ENCODE peak calls at places on chromosomes 3 and 15, in eight cellular contexts. One of them, this sample, is unnamed.

GRCh38 chr15:66023322-66023972 is 154.2 kb downstream of the RAB11A start:
- DNase-seq in H54: no peak
- DNase-seq in head of caudate nucleus: peak; percentile 49
- DNase-seq in GM03348: no peak
- DNase-seq in uterus: no peak
- DNase-seq in aorta: no peak
- DNase-seq in T1000: no peak
- DNase-seq in neuronal stem cell: no peak
- DNase-seq in this sample: no peak

GRCh38 chr3:100927775-100928174 is 65.4 kb downstream of the ABI3BP start:
- DNase-seq in H54: no peak
- DNase-seq in head of caudate nucleus: no peak
- DNase-seq in GM03348: no peak
- DNase-seq in uterus: no peak
- DNase-seq in aorta: no peak
- DNase-seq in T1000: no peak
- DNase-seq in neuronal stem cell: no peak
- DNase-seq in this sample: no peak

GRCh38 chr3:71510485-71510884 is 73.0 kb downstream of the FOXP1 start:
- DNase-seq in H54: no peak
- DNase-seq in head of caudate nucleus: no peak
- DNase-seq in GM03348: peak; percentile 55
- DNase-seq in uterus: no peak
- DNase-seq in aorta: peak; percentile 52
- DNase-seq in T1000: no peak
- DNase-seq in neuronal stem cell: no peak
- DNase-seq in this sample: no peak

GRCh38 chr15:67458449-67458848 is 62.5 kb upstream of the C15orf61 start:
- DNase-seq in H54: no peak
- DNase-seq in head of caudate nucleus: no peak
- DNase-seq in GM03348: no peak
- DNase-seq in uterus: no peak
- DNase-seq in aorta: no peak
- DNase-seq in T1000: no peak
- DNase-seq in neuronal stem cell: no peak
- DNase-seq in this sample: peak; percentile 55

GRCh38 chr15:44207643-44208042 is 12.6 kb upstream of the FRMD5 start:
- DNase-seq in H54: peak; percentile 39
- DNase-seq in head of caudate nucleus: no peak
- DNase-seq in GM03348: peak; percentile 70
- DNase-seq in uterus: no peak
- DNase-seq in aorta: no peak
- DNase-seq in T1000: no peak
- DNase-seq in neuronal stem cell: no peak
- DNase-seq in this sample: no peak

GRCh38 chr3:15556512-15556911 is 35.0 kb upstream of the COLQ start:
- DNase-seq in H54: no peak
- DNase-seq in head of caudate nucleus: no peak
- DNase-seq in GM03348: no peak
- DNase-seq in uterus: no peak
- DNase-seq in aorta: no peak
- DNase-seq in T1000: no peak
- DNase-seq in neuronal stem cell: no peak
- DNase-seq in this sample: no peak

GRCh38 chr15:100596792-100597191 is 5.2 kb downstream of the LINS1 start:
- DNase-seq in H54: no peak
- DNase-seq in head of caudate nucleus: peak; percentile 12
- DNase-seq in GM03348: no peak
- DNase-seq in uterus: no peak
- DNase-seq in aorta: peak; percentile 48
- DNase-seq in T1000: no peak
- DNase-seq in neuronal stem cell: no peak
- DNase-seq in this sample: no peak

GRCh38 chr15:34610388-34610787 is 26.9 kb upstream of the GOLGA8B start:
- DNase-seq in H54: no peak
- DNase-seq in head of caudate nucleus: no peak
- DNase-seq in GM03348: peak; percentile 9
- DNase-seq in uterus: no peak
- DNase-seq in aorta: no peak
- DNase-seq in T1000: no peak
- DNase-seq in neuronal stem cell: no peak
- DNase-seq in this sample: no peak

GRCh38 chr3:27544372-27544865 is 60.2 kb upstream of the SLC4A7 start:
- DNase-seq in H54: no peak
- DNase-seq in head of caudate nucleus: no peak
- DNase-seq in GM03348: peak; percentile 55
- DNase-seq in uterus: no peak
- DNase-seq in aorta: no peak
- DNase-seq in T1000: no peak
- DNase-seq in neuronal stem cell: no peak
- DNase-seq in this sample: no peak

GRCh38 chr15:25184356-25185155 is 229.8 kb downstream of the SNRPN start:
- DNase-seq in H54: no peak
- DNase-seq in head of caudate nucleus: no peak
- DNase-seq in GM03348: no peak
- DNase-seq in uterus: no peak
- DNase-seq in aorta: peak; percentile 18
- DNase-seq in T1000: no peak
- DNase-seq in neuronal stem cell: no peak
- DNase-seq in this sample: no peak

GRCh38 chr3:158761350-158761749 is 29.1 kb upstream of the RARRES1 start:
- DNase-seq in H54: no peak
- DNase-seq in head of caudate nucleus: no peak
- DNase-seq in GM03348: no peak
- DNase-seq in uterus: no peak
- DNase-seq in aorta: no peak
- DNase-seq in T1000: no peak
- DNase-seq in neuronal stem cell: no peak
- DNase-seq in this sample: no peak

GRCh38 chr3:46228259-46229222 is 13.7 kb upstream of the CCR3 start:
- DNase-seq in H54: no peak
- DNase-seq in head of caudate nucleus: no peak
- DNase-seq in GM03348: peak; percentile 20
- DNase-seq in uterus: no peak
- DNase-seq in aorta: no peak
- DNase-seq in T1000: peak; percentile 25
- DNase-seq in neuronal stem cell: no peak
- DNase-seq in this sample: no peak

GRCh38 chr3:31290046-31290445 is 242.7 kb upstream of the STT3B start:
- DNase-seq in H54: no peak
- DNase-seq in head of caudate nucleus: no peak
- DNase-seq in GM03348: no peak
- DNase-seq in uterus: no peak
- DNase-seq in aorta: no peak
- DNase-seq in T1000: no peak
- DNase-seq in neuronal stem cell: no peak
- DNase-seq in this sample: no peak

GRCh38 chr3:12388185-12388584 is 96.1 kb upstream of the TSEN2 start:
- DNase-seq in H54: no peak
- DNase-seq in head of caudate nucleus: no peak
- DNase-seq in GM03348: no peak
- DNase-seq in uterus: no peak
- DNase-seq in aorta: no peak
- DNase-seq in T1000: no peak
- DNase-seq in neuronal stem cell: no peak
- DNase-seq in this sample: no peak

GRCh38 chr15:55873024-55873745 is 120.2 kb downstream of the NEDD4 start:
- DNase-seq in H54: no peak
- DNase-seq in head of caudate nucleus: no peak
- DNase-seq in GM03348: no peak
- DNase-seq in uterus: no peak
- DNase-seq in aorta: no peak
- DNase-seq in T1000: no peak
- DNase-seq in neuronal stem cell: no peak
- DNase-seq in this sample: peak; percentile 13

GRCh38 chr3:138359549-138360271 is 11.3 kb downstream of the MRAS start:
- DNase-seq in H54: no peak
- DNase-seq in head of caudate nucleus: no peak
- DNase-seq in GM03348: no peak
- DNase-seq in uterus: no peak
- DNase-seq in aorta: no peak
- DNase-seq in T1000: no peak
- DNase-seq in neuronal stem cell: no peak
- DNase-seq in this sample: no peak

GRCh38 chr3:153626158-153626557 is 464.1 kb downstream of the RAP2B start:
- DNase-seq in H54: no peak
- DNase-seq in head of caudate nucleus: no peak
- DNase-seq in GM03348: no peak
- DNase-seq in uterus: no peak
- DNase-seq in aorta: no peak
- DNase-seq in T1000: no peak
- DNase-seq in neuronal stem cell: no peak
- DNase-seq in this sample: no peak

GRCh38 chr3:15271785-15272381 is 60.5 kb downstream of the SH3BP5 start:
- DNase-seq in H54: no peak
- DNase-seq in head of caudate nucleus: no peak
- DNase-seq in GM03348: no peak
- DNase-seq in uterus: peak; percentile 28
- DNase-seq in aorta: peak; percentile 83
- DNase-seq in T1000: no peak
- DNase-seq in neuronal stem cell: no peak
- DNase-seq in this sample: peak; percentile 88

GRCh38 chr3:147380996-147381376 is 25.4 kb downstream of the ZIC4 start:
- DNase-seq in H54: no peak
- DNase-seq in head of caudate nucleus: no peak
- DNase-seq in GM03348: no peak
- DNase-seq in uterus: no peak
- DNase-seq in aorta: no peak
- DNase-seq in T1000: no peak
- DNase-seq in neuronal stem cell: no peak
- DNase-seq in this sample: no peak

GRCh38 chr3:190534986-190535385 is 21.1 kb downstream of the IL1RAP start:
- DNase-seq in H54: no peak
- DNase-seq in head of caudate nucleus: no peak
- DNase-seq in GM03348: no peak
- DNase-seq in uterus: no peak
- DNase-seq in aorta: no peak
- DNase-seq in T1000: no peak
- DNase-seq in neuronal stem cell: no peak
- DNase-seq in this sample: no peak

GRCh38 chr15:98381446-98381845 is 266.9 kb upstream of the IGF1R start:
- DNase-seq in H54: no peak
- DNase-seq in head of caudate nucleus: no peak
- DNase-seq in GM03348: no peak
- DNase-seq in uterus: no peak
- DNase-seq in aorta: no peak
- DNase-seq in T1000: no peak
- DNase-seq in neuronal stem cell: no peak
- DNase-seq in this sample: no peak

GRCh38 chr15:76208786-76209424 is 102.4 kb downstream of the ETFA start:
- DNase-seq in H54: no peak
- DNase-seq in head of caudate nucleus: no peak
- DNase-seq in GM03348: no peak
- DNase-seq in uterus: no peak
- DNase-seq in aorta: no peak
- DNase-seq in T1000: no peak
- DNase-seq in neuronal stem cell: no peak
- DNase-seq in this sample: no peak

GRCh38 chr3:58116161-58116955 is 94.4 kb downstream of the DNASE1L3 start:
- DNase-seq in H54: no peak
- DNase-seq in head of caudate nucleus: no peak
- DNase-seq in GM03348: no peak
- DNase-seq in uterus: no peak
- DNase-seq in aorta: no peak
- DNase-seq in T1000: no peak
- DNase-seq in neuronal stem cell: no peak
- DNase-seq in this sample: no peak

GRCh38 chr3:17901893-17902292 is 159.5 kb upstream of the TBC1D5 start:
- DNase-seq in H54: no peak
- DNase-seq in head of caudate nucleus: no peak
- DNase-seq in GM03348: no peak
- DNase-seq in uterus: no peak
- DNase-seq in aorta: no peak
- DNase-seq in T1000: no peak
- DNase-seq in neuronal stem cell: no peak
- DNase-seq in this sample: no peak

GRCh38 chr15:97350813-97351212 is 609.7 kb upstream of the ARRDC4 start:
- DNase-seq in H54: no peak
- DNase-seq in head of caudate nucleus: no peak
- DNase-seq in GM03348: no peak
- DNase-seq in uterus: no peak
- DNase-seq in aorta: no peak
- DNase-seq in T1000: no peak
- DNase-seq in neuronal stem cell: no peak
- DNase-seq in this sample: no peak

GRCh38 chr3:39181408-39182335 is 10.7 kb downstream of the XIRP1 start:
- DNase-seq in H54: no peak
- DNase-seq in head of caudate nucleus: no peak
- DNase-seq in GM03348: no peak
- DNase-seq in uterus: no peak
- DNase-seq in aorta: no peak
- DNase-seq in T1000: no peak
- DNase-seq in neuronal stem cell: no peak
- DNase-seq in this sample: no peak

GRCh38 chr15:96774216-96774615 is 443.7 kb downstream of the NR2F2 start:
- DNase-seq in H54: no peak
- DNase-seq in head of caudate nucleus: no peak
- DNase-seq in GM03348: no peak
- DNase-seq in uterus: no peak
- DNase-seq in aorta: no peak
- DNase-seq in T1000: no peak
- DNase-seq in neuronal stem cell: no peak
- DNase-seq in this sample: no peak

GRCh38 chr3:149670742-149671492 is 13.1 kb upstream of the WWTR1 start:
- DNase-seq in H54: no peak
- DNase-seq in head of caudate nucleus: no peak
- DNase-seq in GM03348: no peak
- DNase-seq in uterus: peak; percentile 31
- DNase-seq in aorta: no peak
- DNase-seq in T1000: no peak
- DNase-seq in neuronal stem cell: no peak
- DNase-seq in this sample: peak; percentile 69

GRCh38 chr3:79724206-79724605 is 43.6 kb downstream of the ROBO1 start:
- DNase-seq in H54: no peak
- DNase-seq in head of caudate nucleus: no peak
- DNase-seq in GM03348: no peak
- DNase-seq in uterus: no peak
- DNase-seq in aorta: no peak
- DNase-seq in T1000: no peak
- DNase-seq in neuronal stem cell: no peak
- DNase-seq in this sample: no peak

GRCh38 chr3:43215684-43216336 is 70.5 kb upstream of the SNRK start:
- DNase-seq in H54: no peak
- DNase-seq in head of caudate nucleus: no peak
- DNase-seq in GM03348: no peak
- DNase-seq in uterus: no peak
- DNase-seq in aorta: no peak
- DNase-seq in T1000: no peak
- DNase-seq in neuronal stem cell: no peak
- DNase-seq in this sample: no peak